ENCODE peak calls at places on chromosomes 7 and 10, in eight cellular contexts. F, A, S, M, T, P, Z and H are unnamed samples.

GRCh38 chr10:9877978-9878377 is 1139.7 kb upstream of the CELF2 start:
- DNase-seq in T (no peak), Z (no peak), S (no peak), A (no peak), F (no peak), P (no peak), M (no peak), H (no peak)

GRCh38 chr7:17298102-17298839 is at the start of gene AHR:
- DNase-seq in S (peak; percentile 92), M (peak; percentile 86), P (peak; percentile 51), T (peak; percentile 98), F (peak; percentile 71), Z (peak; percentile 89), A (peak; percentile 98), H (no peak)

GRCh38 chr10:60187691-60188090 is 202.0 kb downstream of the ANK3 start:
- DNase-seq in P (no peak), S (no peak), F (no peak), A (no peak), Z (no peak), M (no peak), T (no peak), H (no peak)

GRCh38 chr7:74203157-74203556 is 6.6 kb upstream of the LAT2 start:
- DNase-seq in T (no peak), P (no peak), Z (peak; percentile 40), F (no peak), S (peak; percentile 54), M (peak; percentile 32), A (peak; percentile 63), H (no peak)

GRCh38 chr10:23314835-23315239 is 29.8 kb downstream of the C10orf67 start:
- DNase-seq in M (peak; percentile 64), F (peak; percentile 69), P (peak; percentile 20), S (peak; percentile 91), Z (peak; percentile 63), A (peak; percentile 93), T (peak; percentile 28), H (peak; percentile 71)

GRCh38 chr7:71783779-71784178 is 628.4 kb downstream of the CALN1 start:
- DNase-seq in M (no peak), S (no peak), T (no peak), P (no peak), F (no peak), A (no peak), Z (no peak), H (no peak)

GRCh38 chr10:96577037-96577436 is 9.8 kb downstream of the TM9SF3 start:
- DNase-seq in P (no peak), M (no peak), T (no peak), F (no peak), Z (no peak), S (no peak), A (no peak), H (no peak)

GRCh38 chr10:29243750-29244149 is 45.1 kb upstream of the LYZL1 start:
- DNase-seq in S (peak; percentile 19), A (no peak), Z (peak; percentile 47), T (no peak), P (no peak), M (no peak), F (no peak), H (no peak)

GRCh38 chr7:73521636-73522080 is 435 bp downstream of the BAZ1B start:
- DNase-seq in P (no peak), T (no peak), F (no peak), A (peak; percentile 36), S (no peak), M (peak; percentile 13), Z (no peak), H (no peak)

GRCh38 chr7:106217089-106217542 is 67.7 kb downstream of the NAMPT start:
- DNase-seq in T (no peak), S (peak; percentile 90), Z (peak; percentile 86), M (no peak), F (peak; percentile 40), A (peak; percentile 67), P (no peak), H (no peak)

GRCh38 chr7:25840209-25840792 is 311.7 kb upstream of the NFE2L3 start:
- DNase-seq in A (peak; percentile 66), M (no peak), Z (no peak), T (no peak), P (no peak), F (no peak), S (no peak), H (no peak)

GRCh38 chr10:102426803-102427287 is 5.5 kb downstream of the CUEDC2 start:
- DNase-seq in Z (no peak), A (no peak), S (peak; percentile 50), P (no peak), M (no peak), F (no peak), T (no peak), H (no peak)

GRCh38 chr7:4631664-4632171 is 50.4 kb upstream of the FOXK1 start:
- DNase-seq in T (peak; percentile 86), M (peak; percentile 84), A (peak; percentile 97), Z (peak; percentile 76), F (peak; percentile 78), S (peak; percentile 97), P (peak; percentile 57), H (peak; percentile 74)
- H3K4me3 ChIP-seq in T (peak overlapping the region; percentile 58), M (peak overlapping the region; percentile 31), A (peak overlapping the region; percentile 48), Z (no peak overlapping the region), F (peak overlapping the region; percentile 26), S (peak overlapping the region; percentile 19), P (peak overlapping the region; percentile 40), H (peak overlapping the region; percentile 51)

GRCh38 chr7:118918556-118918955 is 694.1 kb downstream of the ANKRD7 start:
- DNase-seq in Z (no peak), T (no peak), P (no peak), A (peak; percentile 25), S (peak; percentile 21), F (no peak), M (peak; percentile 15), H (peak; percentile 6)
- TF ChIP-seq CTCF in Z (no peak), T (peak; percentile 58), P (no peak), A (peak; percentile 24), S (peak; percentile 30), F (no peak), M (peak; percentile 24), H (peak; percentile 56)

GRCh38 chr10:121998462-121998861 is 9.5 kb downstream of the TACC2 start:
- DNase-seq in F (no peak), M (no peak), A (no peak), S (no peak), T (no peak), Z (no peak), P (no peak), H (no peak)

GRCh38 chr10:121988361-121989324 is at the start of gene TACC2:
- DNase-seq in F (no peak), M (peak; percentile 46), Z (no peak), T (no peak), P (no peak), A (no peak), S (no peak), H (no peak)

GRCh38 chr10:121990015-121990677 is 1.2 kb downstream of the TACC2 start:
- DNase-seq in Z (peak; percentile 54), T (no peak), M (no peak), A (peak; percentile 13), F (no peak), S (no peak), P (no peak), H (no peak)

GRCh38 chr10:121999301-121999700 is 10.3 kb downstream of the TACC2 start:
- DNase-seq in F (peak; percentile 40), Z (no peak), P (peak; percentile 4), A (peak; percentile 14), S (peak; percentile 51), M (no peak), T (no peak), H (no peak)

GRCh38 chr10:121994429-121994881 is 5.5 kb downstream of the TACC2 start:
- DNase-seq in A (peak; percentile 9), S (no peak), T (no peak), M (no peak), P (no peak), F (no peak), Z (no peak), H (no peak)
- H3K4me3 ChIP-seq in A (no peak overlapping the region), S (no peak overlapping the region), T (no peak overlapping the region), M (no peak overlapping the region), P (no peak overlapping the region), F (no peak overlapping the region), Z (no peak overlapping the region), H (no peak overlapping the region)

GRCh38 chr10:99540673-99541531 is 8.2 kb downstream of the NKX2-3 start:
- DNase-seq in P (no peak), S (no peak), Z (no peak), A (no peak), T (no peak), M (no peak), F (no peak), H (no peak)
- TF ChIP-seq CTCF in P (no peak), S (no peak), Z (no peak), A (no peak), T (no peak), M (no peak), F (no peak), H (no peak)

DNA sequence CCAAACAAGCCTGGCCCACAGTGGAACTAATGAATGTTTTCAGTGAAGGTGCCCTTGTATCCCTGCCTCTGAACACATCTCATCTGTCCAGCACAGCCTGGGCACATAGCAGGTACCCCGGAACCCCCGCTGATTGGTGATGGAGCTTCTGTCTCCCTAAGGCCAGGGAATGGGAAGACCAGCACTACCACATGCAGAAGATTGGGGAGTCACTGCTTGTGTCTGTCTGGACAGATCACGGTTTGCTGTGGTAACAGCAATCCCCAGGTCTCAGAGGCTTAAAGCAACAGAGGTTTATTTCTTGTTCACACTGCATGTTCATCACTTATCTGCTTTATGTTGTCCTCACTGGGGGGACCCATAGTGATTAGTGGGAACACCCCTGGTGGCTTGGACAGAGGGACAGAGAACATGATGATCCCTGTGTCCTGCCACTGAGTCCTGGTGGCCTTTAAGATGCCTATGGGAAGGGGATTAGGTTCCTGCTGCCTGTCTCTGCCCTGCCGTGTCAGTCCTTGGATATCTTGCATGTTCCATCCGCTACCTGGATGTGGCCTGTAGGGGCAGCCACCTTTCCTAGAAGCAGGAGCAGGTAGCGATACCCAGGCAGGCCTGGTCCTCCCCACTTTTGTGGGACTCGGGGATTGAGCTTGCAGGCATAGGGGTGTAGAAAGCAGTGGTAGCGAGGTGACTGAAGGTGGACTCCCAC is 3.6 kb downstream of the TSPAN14 start:
- DNase-seq in M (peak; percentile 33), A (no peak), T (no peak), S (no peak), P (no peak), Z (no peak), F (no peak), H (no peak)
- H3K4me3 ChIP-seq in M (peak overlapping the region; percentile 13), A (no peak overlapping the region), T (no peak overlapping the region), S (no peak overlapping the region), P (no peak overlapping the region), Z (no peak overlapping the region), F (peak overlapping the region; percentile 8), H (peak overlapping the region; percentile 20)

GRCh38 chr7:92071032-92071431 is 63.2 kb downstream of the CYP51A1 start:
- DNase-seq in S (no peak), F (no peak), M (no peak), T (no peak), P (no peak), A (no peak), Z (peak; percentile 14), H (no peak)
- TF ChIP-seq CTCF in S (no peak), F (no peak), M (no peak), T (no peak), P (no peak), A (no peak), Z (no peak), H (no peak)

DNA sequence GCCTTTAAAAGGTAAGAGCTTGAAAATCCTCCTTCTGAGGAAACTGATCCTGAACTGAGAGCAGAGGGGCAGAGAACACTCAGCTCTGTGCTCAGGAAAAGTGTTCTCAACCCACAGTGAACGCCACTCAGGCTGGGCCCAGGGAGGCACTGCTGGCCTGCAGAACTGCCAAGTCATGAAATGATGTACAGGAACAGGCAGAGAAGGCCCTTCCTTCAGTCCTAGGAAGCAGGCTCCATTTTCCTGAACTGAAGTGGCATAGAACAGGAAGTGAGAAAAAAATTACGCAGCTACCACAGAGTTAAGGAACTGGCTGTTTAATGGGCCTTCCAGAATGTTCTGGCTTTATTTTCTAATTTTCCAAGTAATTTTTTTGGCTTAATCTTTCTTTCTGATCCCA is 39.3 kb downstream of the LRRC18 start:
- DNase-seq in Z (no peak), F (no peak), S (no peak), M (no peak), A (no peak), T (no peak), P (no peak), H (no peak)
- H3K4me3 ChIP-seq in Z (no peak overlapping the region), F (no peak overlapping the region), S (no peak overlapping the region), M (no peak overlapping the region), A (no peak overlapping the region), T (no peak overlapping the region), P (no peak overlapping the region), H (no peak overlapping the region)